ENCODE peak calls at places on chromosome 12, in ten cellular contexts. C, M, X, K, U, S, D, V, H and N are unnamed samples.

GRCh38 chr12:1328385-1328784 is 266.0 kb downstream of the FBXL14 start:
- DNase-seq in K (no peak), H (no peak), M (no peak), X (no peak), D (no peak), U (no peak), V (no peak), S (peak; percentile 20), C (no peak), N (no peak)

GRCh38 chr12:109680521-109681030 is 33.0 kb upstream of the FAM222A start:
- DNase-seq in S (no peak), C (no peak), K (no peak), H (no peak), U (no peak), D (no peak), V (peak; percentile 86), X (no peak), M (no peak), N (no peak)

GRCh38 chr12:93135286-93136239 is 206.5 kb upstream of the EEA1 start:
- DNase-seq in S (no peak), K (peak; percentile 95), H (no peak), M (peak; percentile 57), U (peak; percentile 81), V (peak; percentile 96), C (no peak), D (no peak), X (no peak), N (peak; percentile 32)

GRCh38 chr12:98743362-98743953 is 98.4 kb downstream of the APAF1 start:
- DNase-seq in M (no peak), K (no peak), D (peak; percentile 38), S (no peak), U (peak; percentile 41), C (peak; percentile 14), V (no peak), X (peak; percentile 45), H (peak; percentile 69), N (peak; percentile 47)

GRCh38 chr12:74641262-74641661 is 103.6 kb downstream of the ATXN7L3B start:
- DNase-seq in M (no peak), S (no peak), H (no peak), K (no peak), U (no peak), V (no peak), C (no peak), X (no peak), D (no peak), N (no peak)

GRCh38 chr12:75738486-75738885 is 227.1 kb upstream of the KRR1 start:
- DNase-seq in C (no peak), K (no peak), U (peak; percentile 35), M (peak; percentile 25), H (no peak), X (no peak), S (no peak), V (no peak), D (no peak), N (no peak)

GRCh38 chr12:48039151-48039550 is 34.9 kb upstream of the COL2A1 start:
- DNase-seq in X (no peak), U (no peak), K (no peak), M (no peak), S (no peak), V (no peak), C (no peak), D (no peak), H (no peak), N (no peak)

GRCh38 chr12:7319934-7320333 is 16.1 kb downstream of the ACSM4 start:
- DNase-seq in M (peak; percentile 5), S (no peak), V (no peak), K (no peak), C (no peak), H (no peak), D (no peak), U (no peak), X (no peak), N (no peak)

GRCh38 chr12:11621797-11622423 is 27.6 kb upstream of the ETV6 start:
- DNase-seq in U (peak; percentile 6), S (no peak), K (no peak), M (peak; percentile 21), D (peak; percentile 13), X (peak; percentile 3), H (no peak), V (no peak), C (peak; percentile 49), N (no peak)

GRCh38 chr12:85835810-85836715 is at the start of gene RASSF9:
- DNase-seq in K (no peak), M (peak; percentile 85), U (peak; percentile 89), V (no peak), X (peak; percentile 61), D (no peak), C (no peak), S (peak; percentile 58), H (no peak), N (peak; percentile 34)

GRCh38 chr12:86914716-86915115 is 658.5 kb upstream of the MGAT4C start:
- DNase-seq in V (peak; percentile 1), M (peak; percentile 52), X (peak; percentile 34), S (no peak), D (no peak), U (peak; percentile 76), C (no peak), H (peak; percentile 46), K (no peak), N (peak; percentile 45)

GRCh38 chr12:53952871-53953734 is 1.6 kb upstream of the HOXC12 start:
- DNase-seq in S (no peak), X (no peak), D (no peak), C (no peak), U (no peak), H (no peak), M (no peak), V (no peak), K (no peak), N (peak; percentile 82)

GRCh38 chr12:93876360-93876759 is 199.2 kb downstream of the CRADD start:
- DNase-seq in K (no peak), S (no peak), U (no peak), C (no peak), V (no peak), X (no peak), H (no peak), D (no peak), M (no peak), N (no peak)

GRCh38 chr12:4119157-4119761 is 154.3 kb upstream of the CCND2 start:
- DNase-seq in K (no peak), X (no peak), M (no peak), S (no peak), C (peak; percentile 58), V (no peak), H (no peak), U (no peak), D (no peak), N (no peak)

GRCh38 chr12:14825256-14825655 is 11.3 kb upstream of the SMCO3 start:
- DNase-seq in K (no peak), H (no peak), D (no peak), C (no peak), S (no peak), M (peak; percentile 14), U (peak; percentile 65), V (no peak), X (no peak), N (no peak)

GRCh38 chr12:22461786-22462185 is 82.6 kb downstream of the C2CD5 start:
- DNase-seq in D (no peak), M (no peak), U (no peak), H (no peak), K (no peak), V (no peak), X (no peak), S (no peak), C (no peak), N (no peak)

GRCh38 chr12:131116437-131117117 is 162.9 kb downstream of the ADGRD1 start:
- DNase-seq in C (no peak), D (no peak), V (no peak), S (peak; percentile 18), H (peak; percentile 61), K (no peak), M (peak; percentile 43), U (peak; percentile 9), X (peak; percentile 17), N (no peak)

GRCh38 chr12:34389378-34390170 is 367.3 kb downstream of the ALG10 start:
- DNase-seq in V (no peak), U (no peak), K (no peak), H (no peak), X (no peak), S (no peak), C (no peak), D (no peak), M (no peak), N (no peak)

GRCh38 chr12:111285191-111285590 is 83.7 kb downstream of the PHETA1 start:
- DNase-seq in H (no peak), M (no peak), U (no peak), S (no peak), C (no peak), V (no peak), X (no peak), D (no peak), K (no peak), N (no peak)

GRCh38 chr12:51269174-51270066 is 795 bp downstream of the SMAGP start:
- DNase-seq in U (peak; percentile 27), X (no peak), K (no peak), S (peak; percentile 31), H (peak; percentile 75), D (peak; percentile 64), C (peak; percentile 68), M (peak; percentile 36), V (no peak), N (peak; percentile 90)

GRCh38 chr12:27530157-27530922 is 6.3 kb downstream of the PPFIBP1 start:
- DNase-seq in X (no peak), C (no peak), S (no peak), H (no peak), V (no peak), D (no peak), K (no peak), M (peak; percentile 54), U (no peak), N (no peak)

GRCh38 chr12:110379642-110380041 is 23.9 kb downstream of the ANAPC7 start:
- DNase-seq in H (no peak), M (no peak), D (no peak), U (no peak), S (no peak), X (no peak), V (no peak), C (no peak), K (no peak), N (no peak)

GRCh38 chr12:102167821-102168605 is 29.6 kb downstream of the PMCH start:
- DNase-seq in V (no peak), C (no peak), K (no peak), D (no peak), H (no peak), U (no peak), S (no peak), M (peak; percentile 57), X (no peak), N (no peak)

GRCh38 chr12:28759334-28759733 is 389.7 kb upstream of the FAR2 start:
- DNase-seq in D (no peak), K (no peak), V (no peak), M (peak; percentile 62), U (peak; percentile 64), H (no peak), C (no peak), X (no peak), S (no peak), N (no peak)

GRCh38 chr12:123942911-123943648 is 29.6 kb downstream of the CCDC92 start:
- DNase-seq in H (no peak), C (no peak), X (no peak), M (peak; percentile 71), D (no peak), K (no peak), U (peak; percentile 55), V (no peak), S (no peak), N (no peak)

GRCh38 chr12:65171870-65172269 is 2.5 kb downstream of the LEMD3 start:
- DNase-seq in V (no peak), C (no peak), M (no peak), S (no peak), X (no peak), U (no peak), D (peak; percentile 13), K (no peak), H (no peak), N (no peak)

GRCh38 chr12:132554857-132555630 is 55.3 kb downstream of the LRCOL1 start:
- DNase-seq in S (no peak), D (peak; percentile 39), C (peak; percentile 39), M (peak; percentile 20), X (no peak), U (no peak), H (peak; percentile 61), V (no peak), K (no peak), N (peak; percentile 69)

GRCh38 chr12:113461666-113462065 is 10.0 kb downstream of the LHX5 start:
- DNase-seq in M (peak; percentile 23), H (no peak), C (no peak), U (no peak), V (no peak), S (no peak), K (no peak), X (no peak), D (no peak), N (peak; percentile 88)